ENCODE peak calls at places on chromosomes 3 and 15, in six cellular contexts. Y is NCI-H748 treated with DMSO at 0.1 percent for 48 hours, H is NCI-H1092 treated with DMSO at 0.1 percent for 48 hours, T is WTC11, K is iris pigment epithelial cell, J is H4. B is an unnamed sample.

GRCh38 chr3:184568918-184569829 is 7.6 kb downstream of the EPHB3 start:
- DNase-seq in H (peak), J (peak), Y (no peak), K (peak), T (peak), B (peak)

GRCh38 chr3:41369838-41370237 is 170.5 kb downstream of the CTNNB1 start:
- DNase-seq in H (peak), Y (peak), K (no peak), J (no peak), T (no peak), B (peak)

GRCh38 chr3:100288288-100288894 is 27.6 kb downstream of the TBC1D23 start:
- DNase-seq in H (no peak), T (no peak), K (no peak), Y (no peak), J (no peak), B (no peak)

GRCh38 chr3:162302983-162303624 is 806.5 kb downstream of the OTOL1 start:
- DNase-seq in H (no peak), K (peak), Y (no peak), T (no peak), J (no peak), B (no peak)

GRCh38 chr15:78536134-78536533 is 4.1 kb upstream of the PSMA4 start:
- DNase-seq in Y (no peak), K (peak), H (no peak), T (no peak), J (no peak), B (no peak)

GRCh38 chr3:46848271-46849097 is 14.8 kb downstream of the MYL3 start:
- DNase-seq in Y (no peak), K (peak), T (peak), J (peak), H (no peak), B (no peak)

GRCh38 chr3:7779331-7779730 is 722.3 kb upstream of the LMCD1 start:
- DNase-seq in H (no peak), T (no peak), J (peak), K (peak), Y (no peak), B (no peak)

GRCh38 chr3:119636194-119636593 is 24.2 kb downstream of the POPDC2 start:
- DNase-seq in Y (no peak), H (no peak), T (no peak), J (no peak), K (peak), B (no peak)

GRCh38 chr3:62169871-62170660 is 203.3 kb downstream of the FEZF2 start:
- DNase-seq in T (no peak), H (no peak), J (no peak), K (peak), Y (no peak), B (no peak)

GRCh38 chr15:29569533-29570092 is 252.7 kb downstream of the TJP1 start:
- DNase-seq in Y (no peak), K (no peak), T (peak), J (no peak), H (no peak), B (no peak)

GRCh38 chr3:11668243-11669232 is 24.8 kb upstream of the VGLL4 start:
- DNase-seq in K (peak), H (no peak), T (no peak), J (no peak), Y (no peak), B (no peak)

GRCh38 chr3:60948488-60948887 is 302.8 kb downstream of the FHIT start:
- DNase-seq in T (no peak), Y (no peak), K (peak), H (peak), J (peak), B (no peak)

GRCh38 chr3:158918451-158918850 is 116.6 kb downstream of the MFSD1 start:
- DNase-seq in J (no peak), H (no peak), K (no peak), Y (no peak), T (no peak), B (no peak)

GRCh38 chr15:99086327-99086667 is 18.6 kb upstream of the SYNM start:
- DNase-seq in T (no peak), J (no peak), Y (no peak), H (no peak), K (no peak), B (no peak)

GRCh38 chr15:85024509-85025336 is 43.1 kb downstream of the PDE8A start:
- DNase-seq in H (no peak), K (peak), J (peak), T (no peak), Y (no peak), B (no peak)

GRCh38 chr3:126117212-126117611 is 33.3 kb upstream of the SLC41A3 start:
- DNase-seq in J (no peak), K (no peak), T (no peak), Y (no peak), H (no peak), B (no peak)

GRCh38 chr15:36361351-36361870 is 218.0 kb upstream of the CDIN1 start:
- DNase-seq in K (peak), H (no peak), T (no peak), J (peak), Y (no peak), B (no peak)

GRCh38 chr3:48697952-48698351 is 12.2 kb upstream of the NCKIPSD start:
- DNase-seq in T (no peak), K (no peak), J (no peak), H (no peak), Y (no peak), B (no peak)

GRCh38 chr15:70023064-70023768 is 74.5 kb downstream of the TLE3 start:
- DNase-seq in Y (peak), T (no peak), J (peak), K (peak), H (no peak), B (no peak)

GRCh38 chr3:152688313-152688712 is 146.6 kb upstream of the P2RY1 start:
- DNase-seq in H (no peak), T (no peak), K (no peak), Y (no peak), J (peak), B (no peak)

GRCh38 chr15:48040166-48040817 is 80.5 kb upstream of the SLC24A5 start:
- DNase-seq in T (no peak), K (peak), Y (no peak), J (peak), H (no peak), B (no peak)

B was measured in NCI-H1105.